ENCODE peak calls at places on chromosome 12, in five cellular contexts. Q, H, U, W and M are unnamed samples. For H3K36me3, the result is how much of the 10 kb centered on the place peaks cover.

GRCh38 chr12:29153231-29153630 is 4.2 kb downstream of the FAR2 start:
- DNase-seq in Q (no peak), H (no peak), U (no peak), W (no peak), M (no peak)

GRCh38 chr12:118033331-118033730 is 16.8 kb downstream of the RFC5 start:
- DNase-seq in Q (no peak), H (no peak), U (no peak), W (no peak), M (no peak)

GRCh38 chr12:10959777-10960176 is 20.7 kb upstream of the TAS2R14 start:
- DNase-seq in Q (no peak), H (peak), U (no peak), W (no peak), M (no peak)

GRCh38 chr12:95942106-95942531 is 295 bp downstream of the CCDC38 start:
- DNase-seq in Q (no peak), H (no peak), U (no peak), W (no peak), M (no peak)

GRCh38 chr12:25583545-25583944 is 30.5 kb upstream of the LMNTD1 start:
- DNase-seq in Q (no peak), H (peak), U (peak), W (no peak), M (no peak)

GRCh38 chr12:6249580-6249979 is 49.4 kb downstream of the CD9 start:
- DNase-seq in Q (no peak), H (no peak), U (no peak), W (no peak), M (no peak)

GRCh38 chr12:202081-202731 is 11.8 kb downstream of the SLC6A12 start:
- DNase-seq in Q (no peak), H (no peak), U (no peak), W (no peak), M (no peak)

GRCh38 chr12:59173696-59174095 is 253.4 kb upstream of the LRIG3 start:
- DNase-seq in Q (no peak), H (no peak), U (no peak), W (no peak), M (no peak)

GRCh38 chr12:131806654-131807053 is 21.5 kb upstream of the MMP17 start:
- DNase-seq in Q (no peak), H (no peak), U (no peak), W (no peak), M (no peak)

GRCh38 chr12:77202457-77203060 is 137.2 kb upstream of the E2F7 start:
- DNase-seq in Q (no peak), H (no peak), U (no peak), W (no peak), M (no peak)

GRCh38 chr12:131113562-131113961 is 159.9 kb downstream of the ADGRD1 start:
- DNase-seq in Q (no peak), H (no peak), U (no peak), W (no peak), M (no peak)

GRCh38 chr12:131311764-131312163 is 358.1 kb downstream of the ADGRD1 start:
- DNase-seq in Q (no peak), H (no peak), U (no peak), W (no peak), M (no peak)

GRCh38 chr12:85834378-85834777 is 1.8 kb downstream of the RASSF9 start:
- DNase-seq in Q (no peak), H (no peak), U (no peak), W (no peak), M (no peak)

GRCh38 chr12:109347579-109347978 is at the start of gene MYO1H:
- DNase-seq in Q (no peak), H (no peak), U (no peak), W (no peak), M (no peak)

GRCh38 chr12:88052686-88053085 is 23.5 kb upstream of the C12orf50 start:
- DNase-seq in Q (no peak), H (peak), U (no peak), W (no peak), M (no peak)

GRCh38 chr12:53500119-53500775 is 836 bp upstream of the TARBP2 start:
- DNase-seq in Q (peak), H (peak), U (peak), W (no peak), M (no peak)

GRCh38 chr12:111034911-111035577 is 114.7 kb upstream of the MYL2 start:
- DNase-seq in Q (no peak), H (no peak), U (no peak), W (no peak), M (no peak)

GRCh38 chr12:28497889-28498411 is 307.7 kb downstream of the CCDC91 start:
- DNase-seq in Q (no peak), H (peak), U (no peak), W (no peak), M (no peak)

GRCh38 chr12:54126696-54127537 is 61.9 kb downstream of the SMUG1 start:
- DNase-seq in Q (no peak), H (no peak), U (peak), W (no peak), M (no peak)

GRCh38 chr12:72084061-72084460 is 145.4 kb downstream of the TPH2 start:
- DNase-seq in Q (no peak), H (no peak), U (no peak), W (no peak), M (no peak)

GRCh38 chr12:53827306-53827705 is 75.5 kb upstream of the CISTR start:
- DNase-seq in Q (no peak), H (no peak), U (no peak), W (no peak), M (no peak)

GRCh38 chr12:106321139-106321850 is 18.8 kb downstream of the TCP11L2 start:
- DNase-seq in Q (no peak), H (peak), U (no peak), W (no peak), M (no peak)
- H3K36me3 ChIP-seq in Q (under half), H (under half), U (half or more), W (under half), M (half or more)

GRCh38 chr12:106132175-106133135 is 6.3 kb downstream of the NUAK1 start:
- DNase-seq in Q (no peak), H (no peak), U (no peak), W (no peak), M (no peak)

GRCh38 chr12:106131671-106132070 is 7.1 kb downstream of the NUAK1 start:
- DNase-seq in Q (no peak), H (peak), U (no peak), W (no peak), M (no peak)

GRCh38 chr12:106133136-106134087 is 5.3 kb downstream of the NUAK1 start:
- DNase-seq in Q (no peak), H (no peak), U (no peak), W (no peak), M (no peak)

GRCh38 chr12:106128526-106129430 is 10.0 kb downstream of the NUAK1 start:
- DNase-seq in Q (no peak), H (no peak), U (no peak), W (no peak), M (no peak)

DNA sequence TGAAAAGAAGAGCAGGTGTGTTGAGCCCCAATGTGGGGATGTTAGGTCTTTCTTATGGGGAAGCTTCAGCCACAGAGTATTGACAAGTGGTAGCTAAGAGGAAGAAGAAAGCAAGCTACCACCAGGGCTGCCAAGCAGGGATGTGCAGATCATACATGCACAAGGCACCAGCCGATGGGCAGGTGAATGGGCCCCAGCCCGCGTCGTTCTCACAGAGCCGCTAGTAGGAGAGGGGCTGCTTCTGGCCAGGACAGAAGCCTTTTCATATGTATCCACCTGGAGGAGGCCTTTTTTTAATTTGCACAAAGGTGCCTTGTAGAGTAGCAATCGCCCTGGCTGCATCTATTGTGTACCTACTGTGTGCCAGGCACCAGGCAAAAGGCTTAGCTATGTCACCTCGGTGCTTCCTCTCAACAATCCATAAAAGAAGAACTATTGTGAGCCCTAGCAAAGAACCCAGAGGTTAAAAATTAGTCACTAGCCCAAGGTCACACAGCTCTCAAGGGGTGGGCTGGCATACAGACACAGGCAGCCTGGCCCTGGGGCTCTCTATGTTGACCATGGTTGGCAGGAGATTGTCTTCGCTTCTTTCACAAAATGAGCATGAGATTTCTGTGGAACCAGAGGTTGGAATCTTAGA is 8.2 kb downstream of the NUAK1 start:
- DNase-seq in Q (no peak), H (no peak), U (no peak), W (no peak), M (no peak)
- H3K36me3 ChIP-seq in Q (under half), H (under half), U (under half), W (under half), M (under half)

GRCh38 chr12:51947597-51947996 is 3.9 kb upstream of the ACVR1B start:
- DNase-seq in Q (no peak), H (no peak), U (no peak), W (no peak), M (no peak)

GRCh38 chr12:51951199-51951842 is at the start of gene ACVR1B:
- DNase-seq in Q (peak), H (peak), U (peak), W (peak), M (peak)

GRCh38 chr12:51949342-51950030 is 2.0 kb upstream of the ACVR1B start:
- DNase-seq in Q (no peak), H (no peak), U (no peak), W (no peak), M (no peak)

GRCh38 chr12:51950682-51951198 is 759 bp upstream of the ACVR1B start:
- DNase-seq in Q (no peak), H (no peak), U (no peak), W (no peak), M (no peak)

GRCh38 chr12:51948066-51948465 is 3.4 kb upstream of the ACVR1B start:
- DNase-seq in Q (no peak), H (no peak), U (no peak), W (no peak), M (no peak)
- H3K36me3 ChIP-seq in Q (under half), H (under half), U (under half), W (under half), M (under half)

DNA sequence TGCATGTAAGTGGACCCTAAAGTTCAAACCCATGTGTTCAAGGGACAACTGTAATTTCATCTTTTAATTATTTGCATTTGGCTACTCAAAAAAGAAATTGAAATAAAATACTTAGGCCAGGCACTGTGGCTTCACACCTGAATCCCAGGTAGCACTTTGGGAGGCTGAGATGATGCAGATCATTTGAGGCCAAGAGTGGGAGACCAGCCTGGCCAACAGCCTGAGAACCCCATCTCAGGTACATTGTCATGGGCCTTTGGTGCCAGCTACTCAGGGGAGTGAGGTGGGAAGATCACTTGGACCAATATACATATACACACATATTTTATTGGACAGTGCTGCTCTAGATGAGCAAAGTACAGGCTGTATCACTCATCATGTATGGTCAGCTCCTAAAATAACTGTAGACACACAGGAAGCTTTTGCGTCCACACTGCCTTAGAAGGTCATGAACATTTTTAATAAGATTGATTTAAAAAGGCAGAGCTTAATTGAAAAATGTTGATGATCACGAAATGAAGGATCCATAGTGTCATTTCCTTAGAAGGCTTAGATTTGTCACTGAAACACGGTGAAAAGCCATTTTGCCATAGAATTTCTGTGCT is 2.5 kb upstream of the ZCCHC8 start:
- DNase-seq in Q (no peak), H (no peak), U (no peak), W (no peak), M (no peak)
- H3K36me3 ChIP-seq in Q (under half), H (half or more), U (half or more), W (under half), M (under half)